ENCODE peak calls at places on chromosomes 12 and 14, in seven cellular contexts. One of them, this sample, is unnamed.

GRCh38 chr12:32290411-32290810 is 108.9 kb upstream of the FGD4 start:
- DNase-seq in activated CD8-positive, alpha-beta memory T cell treated with anti-CD3 and anti-CD28 coated beads for 1 hour: no peak
- DNase-seq in foreskin fibroblast: no peak
- DNase-seq in Right ventricle myocardium superior: no peak
- DNase-seq in SK-MEL-5: no peak
- DNase-seq in IMR-90: peak
- DNase-seq in DND-41: no peak
- DNase-seq in this sample: peak

GRCh38 chr12:13114251-13115052 is 11.0 kb upstream of the GSG1 start:
- DNase-seq in foreskin fibroblast: no peak
- DNase-seq in SK-MEL-5: peak
- DNase-seq in activated CD8-positive, alpha-beta memory T cell treated with anti-CD3 and anti-CD28 coated beads for 1 hour: no peak
- DNase-seq in Right ventricle myocardium superior: no peak
- DNase-seq in IMR-90: no peak
- DNase-seq in DND-41: no peak
- DNase-seq in this sample: peak

GRCh38 chr12:93777249-93777648 is 100.1 kb downstream of the CRADD start:
- DNase-seq in SK-MEL-5: peak
- DNase-seq in foreskin fibroblast: peak
- DNase-seq in IMR-90: peak
- DNase-seq in activated CD8-positive, alpha-beta memory T cell treated with anti-CD3 and anti-CD28 coated beads for 1 hour: no peak
- DNase-seq in DND-41: no peak
- DNase-seq in Right ventricle myocardium superior: no peak
- DNase-seq in this sample: peak

GRCh38 chr14:58794993-58795762 is 157.4 kb downstream of the DACT1 start:
- DNase-seq in IMR-90: no peak
- DNase-seq in DND-41: no peak
- DNase-seq in foreskin fibroblast: no peak
- DNase-seq in SK-MEL-5: no peak
- DNase-seq in Right ventricle myocardium superior: no peak
- DNase-seq in activated CD8-positive, alpha-beta memory T cell treated with anti-CD3 and anti-CD28 coated beads for 1 hour: no peak
- DNase-seq in this sample: no peak

GRCh38 chr12:79566452-79566851 is 124.3 kb downstream of the PAWR start:
- DNase-seq in activated CD8-positive, alpha-beta memory T cell treated with anti-CD3 and anti-CD28 coated beads for 1 hour: no peak
- DNase-seq in IMR-90: peak
- DNase-seq in DND-41: no peak
- DNase-seq in Right ventricle myocardium superior: no peak
- DNase-seq in SK-MEL-5: no peak
- DNase-seq in foreskin fibroblast: no peak
- DNase-seq in this sample: peak

GRCh38 chr12:68746572-68747180 is 700 bp downstream of the SLC35E3 start:
- DNase-seq in IMR-90: peak
- DNase-seq in Right ventricle myocardium superior: peak
- DNase-seq in SK-MEL-5: peak
- DNase-seq in DND-41: peak
- DNase-seq in foreskin fibroblast: peak
- DNase-seq in activated CD8-positive, alpha-beta memory T cell treated with anti-CD3 and anti-CD28 coated beads for 1 hour: peak
- DNase-seq in this sample: peak

GRCh38 chr14:74289801-74290200 is 12.9 kb downstream of the ABCD4 start:
- DNase-seq in activated CD8-positive, alpha-beta memory T cell treated with anti-CD3 and anti-CD28 coated beads for 1 hour: no peak
- DNase-seq in SK-MEL-5: no peak
- DNase-seq in Right ventricle myocardium superior: no peak
- DNase-seq in foreskin fibroblast: no peak
- DNase-seq in DND-41: no peak
- DNase-seq in IMR-90: no peak
- DNase-seq in this sample: no peak

GRCh38 chr12:46546634-46547273 is 174.2 kb upstream of the SLC38A2 start:
- DNase-seq in activated CD8-positive, alpha-beta memory T cell treated with anti-CD3 and anti-CD28 coated beads for 1 hour: no peak
- DNase-seq in DND-41: no peak
- DNase-seq in SK-MEL-5: no peak
- DNase-seq in IMR-90: peak
- DNase-seq in Right ventricle myocardium superior: no peak
- DNase-seq in foreskin fibroblast: peak
- DNase-seq in this sample: no peak

GRCh38 chr12:104410786-104411185 is 46.0 kb upstream of the CHST11 start:
- DNase-seq in activated CD8-positive, alpha-beta memory T cell treated with anti-CD3 and anti-CD28 coated beads for 1 hour: no peak
- DNase-seq in foreskin fibroblast: no peak
- DNase-seq in DND-41: no peak
- DNase-seq in Right ventricle myocardium superior: no peak
- DNase-seq in SK-MEL-5: no peak
- DNase-seq in IMR-90: peak
- DNase-seq in this sample: no peak

GRCh38 chr12:107903377-107904061 is 129.0 kb downstream of the ASCL4 start:
- DNase-seq in IMR-90: no peak
- DNase-seq in DND-41: no peak
- DNase-seq in foreskin fibroblast: no peak
- DNase-seq in Right ventricle myocardium superior: peak
- DNase-seq in activated CD8-positive, alpha-beta memory T cell treated with anti-CD3 and anti-CD28 coated beads for 1 hour: no peak
- DNase-seq in SK-MEL-5: peak
- DNase-seq in this sample: peak

GRCh38 chr12:113633678-113634332 is 162.1 kb upstream of the LHX5 start:
- DNase-seq in Right ventricle myocardium superior: no peak
- DNase-seq in SK-MEL-5: no peak
- DNase-seq in activated CD8-positive, alpha-beta memory T cell treated with anti-CD3 and anti-CD28 coated beads for 1 hour: no peak
- DNase-seq in IMR-90: no peak
- DNase-seq in foreskin fibroblast: no peak
- DNase-seq in DND-41: no peak
- DNase-seq in this sample: no peak

GRCh38 chr14:39266871-39267591 is 33.3 kb downstream of the MIA2 start:
- DNase-seq in SK-MEL-5: peak
- DNase-seq in activated CD8-positive, alpha-beta memory T cell treated with anti-CD3 and anti-CD28 coated beads for 1 hour: peak
- DNase-seq in DND-41: peak
- DNase-seq in foreskin fibroblast: peak
- DNase-seq in IMR-90: peak
- DNase-seq in Right ventricle myocardium superior: peak
- DNase-seq in this sample: peak

GRCh38 chr12:77924703-77925102 is 94.0 kb downstream of the NAV3 start:
- DNase-seq in Right ventricle myocardium superior: no peak
- DNase-seq in activated CD8-positive, alpha-beta memory T cell treated with anti-CD3 and anti-CD28 coated beads for 1 hour: no peak
- DNase-seq in foreskin fibroblast: peak
- DNase-seq in IMR-90: peak
- DNase-seq in SK-MEL-5: peak
- DNase-seq in DND-41: no peak
- DNase-seq in this sample: no peak

GRCh38 chr12:125099407-125099779 is 34.2 kb downstream of the AACS start:
- DNase-seq in activated CD8-positive, alpha-beta memory T cell treated with anti-CD3 and anti-CD28 coated beads for 1 hour: no peak
- DNase-seq in IMR-90: no peak
- DNase-seq in SK-MEL-5: no peak
- DNase-seq in foreskin fibroblast: no peak
- DNase-seq in Right ventricle myocardium superior: no peak
- DNase-seq in DND-41: no peak
- DNase-seq in this sample: no peak

GRCh38 chr12:2172486-2173214 is 119.9 kb downstream of the CACNA1C start:
- DNase-seq in IMR-90: no peak
- DNase-seq in foreskin fibroblast: no peak
- DNase-seq in activated CD8-positive, alpha-beta memory T cell treated with anti-CD3 and anti-CD28 coated beads for 1 hour: no peak
- DNase-seq in Right ventricle myocardium superior: no peak
- DNase-seq in DND-41: no peak
- DNase-seq in SK-MEL-5: no peak
- DNase-seq in this sample: no peak

GRCh38 chr12:101563197-101563596 is 31.6 kb upstream of the MYBPC1 start:
- DNase-seq in Right ventricle myocardium superior: no peak
- DNase-seq in foreskin fibroblast: no peak
- DNase-seq in IMR-90: no peak
- DNase-seq in activated CD8-positive, alpha-beta memory T cell treated with anti-CD3 and anti-CD28 coated beads for 1 hour: no peak
- DNase-seq in SK-MEL-5: no peak
- DNase-seq in DND-41: no peak
- DNase-seq in this sample: no peak

GRCh38 chr14:78142994-78143393 is 27.2 kb upstream of the NRXN3 start:
- DNase-seq in foreskin fibroblast: no peak
- DNase-seq in IMR-90: no peak
- DNase-seq in Right ventricle myocardium superior: no peak
- DNase-seq in SK-MEL-5: no peak
- DNase-seq in activated CD8-positive, alpha-beta memory T cell treated with anti-CD3 and anti-CD28 coated beads for 1 hour: no peak
- DNase-seq in DND-41: no peak
- DNase-seq in this sample: no peak

GRCh38 chr12:53060064-53060720 is 10.3 kb downstream of the TNS2 start:
- DNase-seq in activated CD8-positive, alpha-beta memory T cell treated with anti-CD3 and anti-CD28 coated beads for 1 hour: no peak
- DNase-seq in foreskin fibroblast: no peak
- DNase-seq in SK-MEL-5: no peak
- DNase-seq in DND-41: no peak
- DNase-seq in IMR-90: no peak
- DNase-seq in Right ventricle myocardium superior: no peak
- DNase-seq in this sample: no peak

GRCh38 chr14:81236138-81236537 is 15.4 kb upstream of the GTF2A1 start:
- DNase-seq in foreskin fibroblast: no peak
- DNase-seq in DND-41: no peak
- DNase-seq in IMR-90: no peak
- DNase-seq in activated CD8-positive, alpha-beta memory T cell treated with anti-CD3 and anti-CD28 coated beads for 1 hour: no peak
- DNase-seq in Right ventricle myocardium superior: no peak
- DNase-seq in SK-MEL-5: no peak
- DNase-seq in this sample: no peak

GRCh38 chr12:44377443-44378160 is 498.5 kb downstream of the NELL2 start:
- DNase-seq in Right ventricle myocardium superior: no peak
- DNase-seq in DND-41: no peak
- DNase-seq in SK-MEL-5: no peak
- DNase-seq in activated CD8-positive, alpha-beta memory T cell treated with anti-CD3 and anti-CD28 coated beads for 1 hour: no peak
- DNase-seq in foreskin fibroblast: no peak
- DNase-seq in IMR-90: no peak
- DNase-seq in this sample: no peak

GRCh38 chr12:45415393-45415817 is 199.5 kb downstream of the ANO6 start:
- DNase-seq in Right ventricle myocardium superior: no peak
- DNase-seq in activated CD8-positive, alpha-beta memory T cell treated with anti-CD3 and anti-CD28 coated beads for 1 hour: no peak
- DNase-seq in foreskin fibroblast: peak
- DNase-seq in IMR-90: peak
- DNase-seq in SK-MEL-5: peak
- DNase-seq in DND-41: no peak
- DNase-seq in this sample: no peak